ENCODE peak calls at places on chromosomes 1 and 21, in five cellular contexts. One of them, this sample, is unnamed.
A peak's percentile ranks its signal among the peaks of the same experiment; 100 is the strongest.

GRCh38 chr1:11355594-11356467 is 82.8 kb downstream of the UBIAD1 start:
- DNase-seq in endothelial cell of umbilical vein: no peak
- DNase-seq in K562: no peak
- DNase-seq in gastrocnemius medialis: no peak
- DNase-seq in suprapubic skin: no peak
- DNase-seq in this sample: no peak

GRCh38 chr1:102799496-102799895 is 308.8 kb downstream of the COL11A1 start:
- DNase-seq in suprapubic skin: no peak
- DNase-seq in gastrocnemius medialis: no peak
- DNase-seq in endothelial cell of umbilical vein: no peak
- DNase-seq in K562: no peak
- DNase-seq in this sample: no peak

GRCh38 chr1:66464802-66465201 is 69.2 kb upstream of the SGIP1 start:
- DNase-seq in K562: no peak
- DNase-seq in endothelial cell of umbilical vein: peak; percentile 60
- DNase-seq in gastrocnemius medialis: no peak
- DNase-seq in suprapubic skin: no peak
- DNase-seq in this sample: no peak

GRCh38 chr1:100469578-100469977 is 68.4 kb upstream of the GPR88 start:
- DNase-seq in gastrocnemius medialis: no peak
- DNase-seq in suprapubic skin: no peak
- DNase-seq in K562: no peak
- DNase-seq in endothelial cell of umbilical vein: no peak
- DNase-seq in this sample: no peak

GRCh38 chr1:52424757-52425265 is 20.4 kb downstream of the PRPF38A start:
- DNase-seq in suprapubic skin: no peak
- DNase-seq in gastrocnemius medialis: no peak
- DNase-seq in K562: no peak
- DNase-seq in endothelial cell of umbilical vein: no peak
- DNase-seq in this sample: no peak

GRCh38 chr1:3708696-3709246 is 43.5 kb upstream of the CCDC27 start:
- DNase-seq in suprapubic skin: no peak
- DNase-seq in endothelial cell of umbilical vein: no peak
- DNase-seq in K562: no peak
- DNase-seq in gastrocnemius medialis: no peak
- DNase-seq in this sample: no peak

GRCh38 chr1:21922103-21923014 is 14.8 kb downstream of the HSPG2 start:
- DNase-seq in K562: no peak
- DNase-seq in gastrocnemius medialis: no peak
- DNase-seq in endothelial cell of umbilical vein: no peak
- DNase-seq in suprapubic skin: no peak
- DNase-seq in this sample: no peak

GRCh38 chr1:182087951-182088350 is 26.4 kb upstream of the ZNF648 start:
- DNase-seq in endothelial cell of umbilical vein: no peak
- DNase-seq in K562: no peak
- DNase-seq in suprapubic skin: peak; percentile 78
- DNase-seq in gastrocnemius medialis: no peak
- DNase-seq in this sample: no peak

GRCh38 chr1:203428981-203429599 is 46.5 kb upstream of the PRELP start:
- DNase-seq in suprapubic skin: no peak
- DNase-seq in endothelial cell of umbilical vein: no peak
- DNase-seq in K562: no peak
- DNase-seq in gastrocnemius medialis: no peak
- DNase-seq in this sample: no peak

GRCh38 chr1:24910751-24911650 is 19.1 kb downstream of the RUNX3 start:
- DNase-seq in suprapubic skin: peak; percentile 70
- DNase-seq in K562: no peak
- DNase-seq in endothelial cell of umbilical vein: no peak
- DNase-seq in gastrocnemius medialis: peak; percentile 29
- DNase-seq in this sample: no peak

GRCh38 chr1:55329091-55329490 is 113.9 kb upstream of the USP24 start:
- DNase-seq in K562: no peak
- DNase-seq in endothelial cell of umbilical vein: no peak
- DNase-seq in suprapubic skin: no peak
- DNase-seq in gastrocnemius medialis: no peak
- DNase-seq in this sample: no peak

GRCh38 chr1:204284929-204285328 is 71.1 kb upstream of the GOLT1A start:
- DNase-seq in endothelial cell of umbilical vein: no peak
- DNase-seq in gastrocnemius medialis: no peak
- DNase-seq in K562: no peak
- DNase-seq in suprapubic skin: no peak
- DNase-seq in this sample: no peak

GRCh38 chr1:155042789-155043188 is 8.3 kb upstream of the ADAM15 start:
- DNase-seq in endothelial cell of umbilical vein: no peak
- DNase-seq in K562: no peak
- DNase-seq in suprapubic skin: no peak
- DNase-seq in gastrocnemius medialis: no peak
- DNase-seq in this sample: no peak

GRCh38 chr1:16152521-16153087 is 3.3 kb downstream of the EPHA2 start:
- DNase-seq in suprapubic skin: no peak
- DNase-seq in gastrocnemius medialis: no peak
- DNase-seq in K562: no peak
- DNase-seq in endothelial cell of umbilical vein: peak; percentile 74
- DNase-seq in this sample: no peak

GRCh38 chr1:54135436-54136120 is 17.2 kb downstream of the CDCP2 start:
- DNase-seq in K562: no peak
- DNase-seq in suprapubic skin: no peak
- DNase-seq in endothelial cell of umbilical vein: peak; percentile 59
- DNase-seq in gastrocnemius medialis: no peak
- DNase-seq in this sample: no peak

GRCh38 chr1:35049116-35049515 is 17.4 kb upstream of the ZMYM6 start:
- DNase-seq in gastrocnemius medialis: no peak
- DNase-seq in endothelial cell of umbilical vein: no peak
- DNase-seq in suprapubic skin: no peak
- DNase-seq in K562: no peak
- DNase-seq in this sample: no peak

GRCh38 chr1:43531453-43531905 is 796 bp downstream of the PTPRF start:
- DNase-seq in gastrocnemius medialis: no peak
- DNase-seq in endothelial cell of umbilical vein: peak; percentile 44
- DNase-seq in K562: peak; percentile 85
- DNase-seq in suprapubic skin: no peak
- DNase-seq in this sample: no peak

GRCh38 chr21:17462276-17462981 is 50.4 kb upstream of the CXADR start:
- DNase-seq in K562: no peak
- DNase-seq in suprapubic skin: no peak
- DNase-seq in endothelial cell of umbilical vein: peak; percentile 60
- DNase-seq in gastrocnemius medialis: no peak
- DNase-seq in this sample: no peak

GRCh38 chr1:112735752-112736151 is 20.6 kb upstream of the PPM1J start:
- DNase-seq in K562: no peak
- DNase-seq in gastrocnemius medialis: no peak
- DNase-seq in suprapubic skin: no peak
- DNase-seq in endothelial cell of umbilical vein: peak; percentile 26
- DNase-seq in this sample: no peak

GRCh38 chr1:89739013-89739843 is 81.6 kb upstream of the LRRC8D start:
- DNase-seq in endothelial cell of umbilical vein: no peak
- DNase-seq in suprapubic skin: no peak
- DNase-seq in gastrocnemius medialis: no peak
- DNase-seq in K562: no peak
- DNase-seq in this sample: no peak

GRCh38 chr1:171438441-171438840 is 46.9 kb upstream of the PRRC2C start:
- DNase-seq in gastrocnemius medialis: peak; percentile 18
- DNase-seq in suprapubic skin: peak; percentile 84
- DNase-seq in endothelial cell of umbilical vein: peak; percentile 81
- DNase-seq in K562: no peak
- DNase-seq in this sample: no peak

GRCh38 chr1:41618066-41618825 is 133.8 kb upstream of the EDN2 start:
- DNase-seq in gastrocnemius medialis: peak; percentile 93
- DNase-seq in suprapubic skin: peak; percentile 82
- DNase-seq in K562: no peak
- DNase-seq in endothelial cell of umbilical vein: peak; percentile 42
- DNase-seq in this sample: no peak

GRCh38 chr1:201709564-201710295 is 119.2 kb upstream of the IPO9 start:
- DNase-seq in gastrocnemius medialis: peak; percentile 58
- DNase-seq in suprapubic skin: peak; percentile 88
- DNase-seq in endothelial cell of umbilical vein: peak; percentile 67
- DNase-seq in K562: peak; percentile 88
- DNase-seq in this sample: peak; percentile 41

GRCh38 chr1:24151175-24151533 is 8.2 kb upstream of the IL22RA1 start:
- DNase-seq in suprapubic skin: no peak
- DNase-seq in gastrocnemius medialis: no peak
- DNase-seq in endothelial cell of umbilical vein: no peak
- DNase-seq in K562: no peak
- DNase-seq in this sample: no peak

GRCh38 chr1:52574594-52574993 is 21.7 kb upstream of the TUT4 start:
- DNase-seq in gastrocnemius medialis: no peak
- DNase-seq in endothelial cell of umbilical vein: peak; percentile 85
- DNase-seq in K562: no peak
- DNase-seq in suprapubic skin: no peak
- DNase-seq in this sample: no peak

GRCh38 chr1:27571439-27572018 is 32.4 kb downstream of the AHDC1 start:
- DNase-seq in suprapubic skin: peak; percentile 64
- DNase-seq in gastrocnemius medialis: peak; percentile 71
- DNase-seq in K562: peak; percentile 60
- DNase-seq in endothelial cell of umbilical vein: no peak
- DNase-seq in this sample: no peak

GRCh38 chr1:197441990-197442389 is 173.9 kb downstream of the CRB1 start:
- DNase-seq in gastrocnemius medialis: no peak
- DNase-seq in endothelial cell of umbilical vein: no peak
- DNase-seq in K562: no peak
- DNase-seq in suprapubic skin: no peak
- DNase-seq in this sample: peak; percentile 87

GRCh38 chr1:219350621-219351020 is 176.9 kb downstream of the LYPLAL1 start:
- DNase-seq in gastrocnemius medialis: no peak
- DNase-seq in endothelial cell of umbilical vein: no peak
- DNase-seq in K562: no peak
- DNase-seq in suprapubic skin: no peak
- DNase-seq in this sample: no peak

GRCh38 chr1:183702813-183703198 is 49.7 kb upstream of the APOBEC4 start:
- DNase-seq in suprapubic skin: no peak
- DNase-seq in K562: no peak
- DNase-seq in endothelial cell of umbilical vein: no peak
- DNase-seq in gastrocnemius medialis: no peak
- DNase-seq in this sample: no peak

GRCh38 chr1:184892116-184892515 is 82.2 kb downstream of the NIBAN1 start:
- DNase-seq in suprapubic skin: no peak
- DNase-seq in gastrocnemius medialis: no peak
- DNase-seq in endothelial cell of umbilical vein: no peak
- DNase-seq in K562: no peak
- DNase-seq in this sample: no peak

GRCh38 chr1:95169544-95169943 is 52.4 kb downstream of the TLCD4 start:
- DNase-seq in gastrocnemius medialis: no peak
- DNase-seq in suprapubic skin: no peak
- DNase-seq in K562: peak; percentile 48
- DNase-seq in endothelial cell of umbilical vein: no peak
- DNase-seq in this sample: peak; percentile 94

GRCh38 chr1:206792939-206793607 is 20.8 kb upstream of the IL10 start:
- DNase-seq in gastrocnemius medialis: no peak
- DNase-seq in endothelial cell of umbilical vein: no peak
- DNase-seq in K562: no peak
- DNase-seq in suprapubic skin: no peak
- DNase-seq in this sample: no peak

GRCh38 chr1:37151789-37152188 is 117.5 kb upstream of the GRIK3 start:
- DNase-seq in gastrocnemius medialis: peak; percentile 83
- DNase-seq in K562: no peak
- DNase-seq in endothelial cell of umbilical vein: no peak
- DNase-seq in suprapubic skin: no peak
- DNase-seq in this sample: no peak

DNA sequence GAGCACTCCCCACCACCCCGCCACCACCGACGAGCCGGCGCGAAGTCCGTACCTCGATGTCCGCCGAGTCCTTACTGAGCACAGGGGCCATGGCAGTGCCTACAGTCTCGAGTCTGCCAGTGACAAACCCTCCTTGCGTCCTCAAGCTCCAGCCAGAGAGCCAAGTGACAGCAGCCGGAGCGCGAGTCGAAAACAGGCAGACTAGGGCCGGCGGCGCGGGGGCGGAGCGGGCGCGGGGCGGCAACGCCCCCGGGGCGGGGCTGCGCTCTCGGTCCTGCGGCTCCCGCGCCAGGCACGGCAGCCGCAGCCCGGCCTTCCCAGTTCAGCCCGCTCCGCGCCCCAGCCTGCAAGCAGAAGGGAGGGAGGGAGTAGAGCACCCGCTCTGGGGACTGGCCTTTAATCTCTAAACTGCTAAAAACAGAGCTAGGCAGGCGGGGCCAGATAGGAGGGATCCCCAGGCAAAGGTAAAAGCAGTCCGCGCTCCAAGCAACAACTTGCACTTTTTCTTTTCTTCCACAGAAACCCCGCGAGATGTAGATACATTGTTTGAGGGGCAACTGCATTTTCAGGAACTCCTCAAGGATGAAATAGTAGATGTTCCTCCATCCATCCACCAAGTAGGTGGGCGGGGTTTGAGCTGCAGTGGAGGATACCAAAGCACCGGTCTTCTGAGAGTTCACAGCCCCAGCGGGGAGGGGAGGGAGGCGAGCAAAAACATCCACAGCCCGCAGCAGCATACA is at the start of gene DPYD:
- DNase-seq in gastrocnemius medialis: peak; percentile 88
- DNase-seq in suprapubic skin: peak; percentile 90
- DNase-seq in endothelial cell of umbilical vein: peak; percentile 87
- DNase-seq in K562: peak; percentile 67
- DNase-seq in this sample: peak; percentile 90
- TF ChIP-seq POLR2A in gastrocnemius medialis: peak; percentile 87
- TF ChIP-seq POLR2A in suprapubic skin: peak; percentile 51
- TF ChIP-seq POLR2A in endothelial cell of umbilical vein: peak; percentile 41
- TF ChIP-seq POLR2A in K562: no peak
- TF ChIP-seq POLR2A in this sample: peak; percentile 54

GRCh38 chr1:31955917-31956736 is 18.0 kb upstream of the PTP4A2 start:
- DNase-seq in K562: peak; percentile 79
- DNase-seq in gastrocnemius medialis: peak; percentile 91
- DNase-seq in suprapubic skin: peak; percentile 88
- DNase-seq in endothelial cell of umbilical vein: peak; percentile 97
- DNase-seq in this sample: peak; percentile 92
- TF ChIP-seq POLR2A in K562: peak; percentile 62
- TF ChIP-seq POLR2A in gastrocnemius medialis: peak; percentile 88
- TF ChIP-seq POLR2A in suprapubic skin: no peak
- TF ChIP-seq POLR2A in endothelial cell of umbilical vein: no peak
- TF ChIP-seq POLR2A in this sample: peak; percentile 32

DNA sequence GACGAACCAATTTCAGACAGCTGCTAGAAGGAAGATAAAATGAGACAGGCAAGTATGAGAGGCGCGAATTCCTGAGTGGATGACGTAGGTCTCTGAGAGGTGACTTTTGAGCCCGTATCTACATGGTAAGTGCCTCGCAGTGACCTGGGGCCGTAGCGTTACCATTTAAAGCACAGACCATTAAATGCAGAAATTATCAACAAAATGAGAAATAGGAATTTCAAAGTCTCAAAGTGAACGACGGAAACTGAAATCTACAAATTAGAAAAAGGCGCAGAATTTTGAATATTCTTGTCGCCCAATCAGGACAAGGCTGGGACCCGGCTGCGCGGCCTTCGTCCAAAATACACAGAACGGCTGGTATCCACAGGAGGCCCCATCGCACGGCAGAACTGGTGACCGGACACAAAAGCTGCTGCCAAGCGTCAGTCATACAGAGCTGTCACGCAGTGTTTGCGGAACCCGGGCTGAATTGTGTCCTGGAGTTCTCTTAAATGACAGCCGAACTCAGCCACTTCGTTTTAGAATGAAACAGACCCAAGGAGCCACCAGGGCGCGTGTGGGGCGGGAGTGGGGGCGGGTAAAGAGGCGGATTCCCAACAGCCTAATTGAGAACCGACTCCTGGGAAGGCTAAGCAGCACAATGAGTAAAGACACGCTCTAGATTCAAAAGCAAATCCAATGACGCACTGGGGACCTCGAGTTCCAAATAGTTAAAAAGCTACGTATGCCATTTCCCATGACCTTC is 13.8 kb upstream of the BOLA1 start:
- DNase-seq in endothelial cell of umbilical vein: peak; percentile 87
- DNase-seq in suprapubic skin: peak; percentile 93
- DNase-seq in gastrocnemius medialis: peak; percentile 87
- DNase-seq in K562: peak; percentile 54
- DNase-seq in this sample: peak; percentile 95
- TF ChIP-seq POLR2A in endothelial cell of umbilical vein: peak; percentile 12
- TF ChIP-seq POLR2A in suprapubic skin: peak; percentile 44
- TF ChIP-seq POLR2A in gastrocnemius medialis: peak; percentile 55
- TF ChIP-seq POLR2A in K562: peak; percentile 18
- TF ChIP-seq POLR2A in this sample: peak; percentile 67

GRCh38 chr1:161198877-161199431 is at the start of gene ADAMTS4:
- DNase-seq in endothelial cell of umbilical vein: peak; percentile 65
- DNase-seq in suprapubic skin: peak; percentile 85
- DNase-seq in K562: peak; percentile 43
- DNase-seq in gastrocnemius medialis: peak; percentile 42
- DNase-seq in this sample: no peak
- TF ChIP-seq POLR2A in endothelial cell of umbilical vein: peak; percentile 89
- TF ChIP-seq POLR2A in suprapubic skin: peak; percentile 78
- TF ChIP-seq POLR2A in K562: peak; percentile 67
- TF ChIP-seq POLR2A in gastrocnemius medialis: peak; percentile 70
- TF ChIP-seq POLR2A in this sample: no peak

This sample was measured in erythroblast.